ENCODE peak calls at places on chromosomes 6 and 20, in eight cellular contexts. One of them, this sample, is unnamed.

GRCh38 chr6:159693128-159693893 is at the start of gene SOD2:
- DNase-seq in mesendoderm: peak; percentile 92
- DNase-seq in GM12865: peak; percentile 90
- DNase-seq in naive B cell: peak; percentile 88
- DNase-seq in NCI-H510A: peak; percentile 74
- DNase-seq in WTC11: peak; percentile 87
- DNase-seq in nephron progenitor cell: peak; percentile 88
- DNase-seq in T-helper 1 cell: peak; percentile 93
- DNase-seq in this sample: no peak

GRCh38 chr6:166849762-166850181 is 106.6 kb downstream of the RNASET2 start:
- DNase-seq in mesendoderm: no peak
- DNase-seq in GM12865: peak; percentile 71
- DNase-seq in naive B cell: peak; percentile 33
- DNase-seq in NCI-H510A: no peak
- DNase-seq in WTC11: no peak
- DNase-seq in nephron progenitor cell: no peak
- DNase-seq in T-helper 1 cell: no peak
- DNase-seq in this sample: no peak

GRCh38 chr20:23966927-23967615 is 21.5 kb downstream of the GGTLC1 start:
- DNase-seq in mesendoderm: no peak
- DNase-seq in GM12865: no peak
- DNase-seq in naive B cell: no peak
- DNase-seq in NCI-H510A: no peak
- DNase-seq in WTC11: no peak
- DNase-seq in nephron progenitor cell: no peak
- DNase-seq in T-helper 1 cell: no peak
- DNase-seq in this sample: no peak

GRCh38 chr6:86856937-86857563 is 80.3 kb upstream of the HTR1E start:
- DNase-seq in mesendoderm: peak; percentile 72
- DNase-seq in GM12865: peak; percentile 52
- DNase-seq in naive B cell: no peak
- DNase-seq in NCI-H510A: no peak
- DNase-seq in WTC11: peak; percentile 51
- DNase-seq in nephron progenitor cell: peak; percentile 59
- DNase-seq in T-helper 1 cell: peak; percentile 5
- DNase-seq in this sample: no peak

GRCh38 chr6:134245041-134245440 is 72.9 kb downstream of the SGK1 start:
- DNase-seq in mesendoderm: no peak
- DNase-seq in GM12865: no peak
- DNase-seq in naive B cell: no peak
- DNase-seq in NCI-H510A: no peak
- DNase-seq in WTC11: no peak
- DNase-seq in nephron progenitor cell: no peak
- DNase-seq in T-helper 1 cell: no peak
- DNase-seq in this sample: no peak

GRCh38 chr6:228881-229651 is 63.2 kb upstream of the DUSP22 start:
- DNase-seq in mesendoderm: no peak
- DNase-seq in GM12865: peak; percentile 97
- DNase-seq in naive B cell: no peak
- DNase-seq in NCI-H510A: no peak
- DNase-seq in WTC11: no peak
- DNase-seq in nephron progenitor cell: no peak
- DNase-seq in T-helper 1 cell: no peak
- DNase-seq in this sample: no peak

GRCh38 chr6:84137051-84137375 is 90.4 kb downstream of the CEP162 start:
- DNase-seq in mesendoderm: no peak
- DNase-seq in GM12865: no peak
- DNase-seq in naive B cell: no peak
- DNase-seq in NCI-H510A: no peak
- DNase-seq in WTC11: no peak
- DNase-seq in nephron progenitor cell: no peak
- DNase-seq in T-helper 1 cell: no peak
- DNase-seq in this sample: no peak

GRCh38 chr6:41367700-41368099 is 32.3 kb downstream of the NCR2 start:
- DNase-seq in mesendoderm: peak; percentile 92
- DNase-seq in GM12865: no peak
- DNase-seq in naive B cell: no peak
- DNase-seq in NCI-H510A: peak; percentile 69
- DNase-seq in WTC11: peak; percentile 84
- DNase-seq in nephron progenitor cell: peak; percentile 80
- DNase-seq in T-helper 1 cell: no peak
- DNase-seq in this sample: peak; percentile 17

GRCh38 chr6:98470821-98471220 is 363.6 kb upstream of the POU3F2 start:
- DNase-seq in mesendoderm: peak; percentile 10
- DNase-seq in GM12865: no peak
- DNase-seq in naive B cell: no peak
- DNase-seq in NCI-H510A: no peak
- DNase-seq in WTC11: no peak
- DNase-seq in nephron progenitor cell: no peak
- DNase-seq in T-helper 1 cell: no peak
- DNase-seq in this sample: no peak

GRCh38 chr6:43308101-43308989 is at the start of gene CRIP3:
- DNase-seq in mesendoderm: peak; percentile 82
- DNase-seq in GM12865: peak; percentile 71
- DNase-seq in naive B cell: peak; percentile 52
- DNase-seq in NCI-H510A: no peak
- DNase-seq in WTC11: peak; percentile 90
- DNase-seq in nephron progenitor cell: peak; percentile 63
- DNase-seq in T-helper 1 cell: peak; percentile 48
- DNase-seq in this sample: no peak

GRCh38 chr6:33144373-33144772 is 47.9 kb downstream of the COL11A2 start:
- DNase-seq in mesendoderm: no peak
- DNase-seq in GM12865: no peak
- DNase-seq in naive B cell: peak; percentile 15
- DNase-seq in NCI-H510A: no peak
- DNase-seq in WTC11: no peak
- DNase-seq in nephron progenitor cell: no peak
- DNase-seq in T-helper 1 cell: no peak
- DNase-seq in this sample: no peak

GRCh38 chr6:161242779-161243693 is 30.8 kb downstream of the AGPAT4 start:
- DNase-seq in mesendoderm: peak; percentile 94
- DNase-seq in GM12865: no peak
- DNase-seq in naive B cell: no peak
- DNase-seq in NCI-H510A: no peak
- DNase-seq in WTC11: peak; percentile 64
- DNase-seq in nephron progenitor cell: peak; percentile 22
- DNase-seq in T-helper 1 cell: no peak
- DNase-seq in this sample: no peak

GRCh38 chr6:7050911-7051779 is 56.6 kb upstream of the RREB1 start:
- DNase-seq in mesendoderm: peak; percentile 79
- DNase-seq in GM12865: peak; percentile 33
- DNase-seq in naive B cell: no peak
- DNase-seq in NCI-H510A: no peak
- DNase-seq in WTC11: peak; percentile 59
- DNase-seq in nephron progenitor cell: peak; percentile 62
- DNase-seq in T-helper 1 cell: peak; percentile 4
- DNase-seq in this sample: no peak

GRCh38 chr6:62707156-62707555 is 421.1 kb upstream of the KHDRBS2 start:
- DNase-seq in mesendoderm: peak; percentile 54
- DNase-seq in GM12865: no peak
- DNase-seq in naive B cell: no peak
- DNase-seq in NCI-H510A: no peak
- DNase-seq in WTC11: no peak
- DNase-seq in nephron progenitor cell: no peak
- DNase-seq in T-helper 1 cell: no peak
- DNase-seq in this sample: no peak

GRCh38 chr6:147642458-147642857 is 134.0 kb downstream of the SAMD5 start:
- DNase-seq in mesendoderm: no peak
- DNase-seq in GM12865: no peak
- DNase-seq in naive B cell: no peak
- DNase-seq in NCI-H510A: no peak
- DNase-seq in WTC11: no peak
- DNase-seq in nephron progenitor cell: no peak
- DNase-seq in T-helper 1 cell: no peak
- DNase-seq in this sample: no peak

GRCh38 chr6:45970326-45970725 is 45.3 kb downstream of the CLIC5 start:
- DNase-seq in mesendoderm: no peak
- DNase-seq in GM12865: no peak
- DNase-seq in naive B cell: no peak
- DNase-seq in NCI-H510A: no peak
- DNase-seq in WTC11: no peak
- DNase-seq in nephron progenitor cell: no peak
- DNase-seq in T-helper 1 cell: no peak
- DNase-seq in this sample: no peak

GRCh38 chr20:57460781-57461465 is 64.0 kb downstream of the CTCFL start:
- DNase-seq in mesendoderm: no peak
- DNase-seq in GM12865: no peak
- DNase-seq in naive B cell: no peak
- DNase-seq in NCI-H510A: no peak
- DNase-seq in WTC11: no peak
- DNase-seq in nephron progenitor cell: no peak
- DNase-seq in T-helper 1 cell: no peak
- DNase-seq in this sample: no peak

GRCh38 chr20:11401988-11402387 is 515.7 kb upstream of the BTBD3 start:
- DNase-seq in mesendoderm: no peak
- DNase-seq in GM12865: peak; percentile 21
- DNase-seq in naive B cell: no peak
- DNase-seq in NCI-H510A: no peak
- DNase-seq in WTC11: no peak
- DNase-seq in nephron progenitor cell: no peak
- DNase-seq in T-helper 1 cell: no peak
- DNase-seq in this sample: no peak

GRCh38 chr20:5313916-5314315 is 2.8 kb downstream of the PROKR2 start:
- DNase-seq in mesendoderm: no peak
- DNase-seq in GM12865: no peak
- DNase-seq in naive B cell: no peak
- DNase-seq in NCI-H510A: no peak
- DNase-seq in WTC11: no peak
- DNase-seq in nephron progenitor cell: no peak
- DNase-seq in T-helper 1 cell: no peak
- DNase-seq in this sample: no peak

GRCh38 chr20:4949833-4950178 is 51.5 kb downstream of the SLC23A2 start:
- DNase-seq in mesendoderm: peak; percentile 40
- DNase-seq in GM12865: peak; percentile 71
- DNase-seq in naive B cell: no peak
- DNase-seq in NCI-H510A: no peak
- DNase-seq in WTC11: no peak
- DNase-seq in nephron progenitor cell: no peak
- DNase-seq in T-helper 1 cell: peak; percentile 44
- DNase-seq in this sample: no peak

GRCh38 chr6:163958646-163959045 is 544.1 kb downstream of the QKI start:
- DNase-seq in mesendoderm: peak; percentile 90
- DNase-seq in GM12865: peak; percentile 11
- DNase-seq in naive B cell: no peak
- DNase-seq in NCI-H510A: no peak
- DNase-seq in WTC11: no peak
- DNase-seq in nephron progenitor cell: no peak
- DNase-seq in T-helper 1 cell: no peak
- DNase-seq in this sample: no peak

GRCh38 chr6:94041930-94042724 is 622.8 kb upstream of the EPHA7 start:
- DNase-seq in mesendoderm: peak; percentile 27
- DNase-seq in GM12865: no peak
- DNase-seq in naive B cell: no peak
- DNase-seq in NCI-H510A: no peak
- DNase-seq in WTC11: no peak
- DNase-seq in nephron progenitor cell: no peak
- DNase-seq in T-helper 1 cell: no peak
- DNase-seq in this sample: no peak

GRCh38 chr20:4815618-4816017 is 93.9 kb downstream of the PRND start:
- DNase-seq in mesendoderm: no peak
- DNase-seq in GM12865: peak; percentile 40
- DNase-seq in naive B cell: peak; percentile 50
- DNase-seq in NCI-H510A: no peak
- DNase-seq in WTC11: no peak
- DNase-seq in nephron progenitor cell: no peak
- DNase-seq in T-helper 1 cell: no peak
- DNase-seq in this sample: no peak

GRCh38 chr20:44526129-44526528 is 4.3 kb upstream of the SERINC3 start:
- DNase-seq in mesendoderm: peak; percentile 93
- DNase-seq in GM12865: no peak
- DNase-seq in naive B cell: no peak
- DNase-seq in NCI-H510A: no peak
- DNase-seq in WTC11: no peak
- DNase-seq in nephron progenitor cell: no peak
- DNase-seq in T-helper 1 cell: no peak
- DNase-seq in this sample: peak; percentile 17

GRCh38 chr6:168322966-168323365 is 3.4 kb upstream of the DACT2 start:
- DNase-seq in mesendoderm: no peak
- DNase-seq in GM12865: no peak
- DNase-seq in naive B cell: no peak
- DNase-seq in NCI-H510A: no peak
- DNase-seq in WTC11: no peak
- DNase-seq in nephron progenitor cell: no peak
- DNase-seq in T-helper 1 cell: no peak
- DNase-seq in this sample: no peak

GRCh38 chr6:87907521-87907920 is 140.1 kb upstream of the SPACA1 start:
- DNase-seq in mesendoderm: no peak
- DNase-seq in GM12865: peak; percentile 82
- DNase-seq in naive B cell: no peak
- DNase-seq in NCI-H510A: no peak
- DNase-seq in WTC11: no peak
- DNase-seq in nephron progenitor cell: no peak
- DNase-seq in T-helper 1 cell: peak; percentile 48
- DNase-seq in this sample: no peak

GRCh38 chr6:12720310-12720709 is 3.7 kb downstream of the PHACTR1 start:
- DNase-seq in mesendoderm: no peak
- DNase-seq in GM12865: no peak
- DNase-seq in naive B cell: no peak
- DNase-seq in NCI-H510A: no peak
- DNase-seq in WTC11: no peak
- DNase-seq in nephron progenitor cell: no peak
- DNase-seq in T-helper 1 cell: no peak
- DNase-seq in this sample: no peak